ENCODE peak calls at places on chromosome 1, in ten cellular contexts. N is ACHN; L is IMR-90; U is NCI-H2107; D is activated naive CD4-positive, alpha-beta T cell; Y is GM20000; T is T-cell; S is stimulated activated naive B cell treated with anti-CD40 and anti-IgM and Interleukin-4, amounts not matched to agents 10 μg/mL and 1 μg/mL and 100 μg/mL, for 72 hours; V is foreskin fibroblast; F is keratinocyte. C is an unnamed sample.

GRCh38 chr1:54051936-54052469 is 1.0 kb downstream of the TMEM59 start:
- DNase-seq in L (no peak), N (peak), D (no peak), Y (no peak), U (no peak), S (no peak), F (no peak), T (no peak), V (no peak), C (no peak)

GRCh38 chr1:71521655-71522264 is 440.9 kb upstream of the ZRANB2 start:
- DNase-seq in V (peak), Y (peak), U (no peak), N (peak), D (no peak), S (no peak), L (peak), F (no peak), T (no peak), C (no peak)

GRCh38 chr1:223714849-223715709 is 2.7 kb downstream of the CAPN2 start:
- DNase-seq in S (no peak), N (peak), U (no peak), T (no peak), F (no peak), L (peak), D (no peak), Y (no peak), V (peak), C (no peak)

GRCh38 chr1:27473755-27474154 is 16.2 kb downstream of the WASF2 start:
- DNase-seq in S (no peak), U (no peak), D (no peak), N (no peak), F (no peak), L (no peak), Y (no peak), V (no peak), T (no peak), C (no peak)

GRCh38 chr1:152878042-152878441 is at the start of gene SMCP:
- DNase-seq in V (no peak), Y (no peak), S (no peak), U (no peak), T (no peak), F (no peak), N (peak), D (no peak), L (no peak), C (no peak)

GRCh38 chr1:212678456-212679410 is 20.9 kb downstream of the BATF3 start:
- DNase-seq in Y (peak), D (no peak), N (no peak), V (no peak), U (no peak), F (no peak), L (no peak), S (peak), T (no peak), C (no peak)

GRCh38 chr1:237812061-237812460 is 78.7 kb downstream of the ZP4 start:
- DNase-seq in L (no peak), D (no peak), V (no peak), F (no peak), N (no peak), T (no peak), Y (no peak), U (no peak), S (no peak), C (no peak)

GRCh38 chr1:19010995-19011696 is 54.7 kb upstream of the IFFO2 start:
- DNase-seq in L (peak), U (no peak), N (peak), S (peak), F (peak), Y (peak), D (peak), V (peak), T (peak), C (no peak)

GRCh38 chr1:116361648-116362047 is 11.4 kb upstream of the ATP1A1 start:
- DNase-seq in L (no peak), V (no peak), Y (no peak), T (no peak), D (no peak), U (no peak), S (no peak), N (no peak), F (no peak), C (no peak)

GRCh38 chr1:79845951-79846350 is 839.4 kb upstream of the ADGRL4 start:
- DNase-seq in F (no peak), D (no peak), U (no peak), Y (no peak), S (no peak), T (no peak), N (no peak), L (peak), V (peak), C (no peak)

GRCh38 chr1:184152502-184152901 is 101.0 kb downstream of the TSEN15 start:
- DNase-seq in L (peak), V (peak), Y (no peak), F (no peak), S (no peak), T (no peak), N (peak), U (no peak), D (no peak), C (no peak)

GRCh38 chr1:182786223-182787001 is 3.2 kb upstream of the NPL start:
- DNase-seq in Y (peak), F (peak), T (no peak), U (peak), V (peak), L (peak), S (peak), D (no peak), N (peak), C (peak)

GRCh38 chr1:22325531-22326371 is 125.9 kb upstream of the ZBTB40 start:
- DNase-seq in U (no peak), S (no peak), Y (no peak), F (no peak), L (no peak), T (no peak), D (no peak), N (no peak), V (no peak), C (no peak)

C was measured in germinal center.